ENCODE peak calls at places on chromosomes 11 and 22, in four cellular contexts. N is colonic mucosa, S is OCI-LY7, F is neural crest cell. M is an unnamed sample.

GRCh38 chr11:23688835-23689234 is 808.0 kb upstream of the LUZP2 start:
- DNase-seq in S (no peak), N (no peak), F (no peak), M (no peak)

GRCh38 chr11:43427971-43428370 is 69.3 kb downstream of the TTC17 start:
- DNase-seq in S (no peak), N (no peak), F (no peak), M (no peak)

GRCh38 chr11:109960831-109961230 is 132.4 kb upstream of the ZC3H12C start:
- DNase-seq in N (peak), F (no peak), S (no peak), M (no peak)

GRCh38 chr11:44226945-44227344 is 83.0 kb downstream of the ALX4 start:
- DNase-seq in S (no peak), N (no peak), F (no peak), M (no peak)

GRCh38 chr22:28408702-28409101 is 270.9 kb downstream of the TTC28 start:
- DNase-seq in N (no peak), F (no peak), S (no peak), M (no peak)

GRCh38 chr22:48566741-48567140 is 1260.9 kb downstream of the BRD1 start:
- DNase-seq in S (no peak), N (no peak), F (no peak), M (no peak)

GRCh38 chr11:116172156-116172555 is 600.6 kb downstream of the BUD13 start:
- DNase-seq in S (no peak), F (no peak), N (peak), M (peak)

GRCh38 chr22:32674925-32675825 is 126.3 kb upstream of the TIMP3 start:
- DNase-seq in F (no peak), N (no peak), S (no peak), M (no peak)

GRCh38 chr22:31475778-31476177 is 13.9 kb downstream of the EIF4ENIF1 start:
- DNase-seq in N (no peak), S (no peak), F (no peak), M (no peak)

GRCh38 chr22:35330258-35330861 is 30.7 kb downstream of the TOM1 start:
- DNase-seq in N (peak), S (peak), F (no peak), M (no peak)

GRCh38 chr22:43378011-43378704 is 33.7 kb upstream of the MPPED1 start:
- DNase-seq in S (no peak), F (no peak), N (peak), M (no peak)

GRCh38 chr11:104897891-104898684 is at the start of gene CASP12:
- DNase-seq in N (no peak), S (no peak), F (no peak), M (peak)

GRCh38 chr11:18012906-18013781 is at the start of gene SERGEF:
- DNase-seq in N (peak), S (peak), F (peak), M (peak)
- TF ChIP-seq CTCF in N (no peak), S (no peak), F (peak), M (no peak)

DNA sequence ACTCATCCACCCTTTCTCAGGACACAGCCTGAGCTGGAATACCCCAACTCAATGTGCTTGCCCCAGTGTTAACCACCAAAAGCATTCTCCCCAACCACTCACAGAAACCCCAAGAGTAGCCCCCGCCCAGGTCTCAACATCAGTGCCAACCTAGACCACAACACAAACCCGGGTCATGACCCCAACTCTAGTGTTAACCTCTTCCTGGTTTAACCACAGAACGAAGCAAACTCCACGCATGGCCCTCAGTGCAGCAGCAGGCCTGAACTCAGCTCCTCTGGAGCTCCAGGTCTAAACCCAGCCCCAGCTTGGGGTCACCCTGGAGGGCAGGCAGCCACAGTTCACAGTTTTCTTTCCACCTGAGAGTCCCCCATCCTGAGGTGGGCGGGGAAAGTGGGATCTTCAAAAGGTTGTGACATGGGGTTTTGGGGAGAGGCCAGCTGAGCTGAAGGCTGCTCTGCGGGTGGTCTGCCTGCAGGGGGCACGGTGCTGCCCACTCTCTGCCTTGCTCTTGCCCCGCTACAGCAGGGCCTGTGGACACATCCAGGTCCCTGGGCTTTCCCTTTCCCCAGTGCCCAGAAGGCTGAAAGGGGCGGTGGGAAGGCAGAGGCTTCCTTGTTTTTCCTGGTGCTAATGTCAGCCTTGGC is 37.9 kb downstream of the NECTIN1 start:
- DNase-seq in N (no peak), F (no peak), S (no peak), M (no peak)
- TF ChIP-seq CTCF in N (no peak), F (peak), S (peak), M (peak)

DNA sequence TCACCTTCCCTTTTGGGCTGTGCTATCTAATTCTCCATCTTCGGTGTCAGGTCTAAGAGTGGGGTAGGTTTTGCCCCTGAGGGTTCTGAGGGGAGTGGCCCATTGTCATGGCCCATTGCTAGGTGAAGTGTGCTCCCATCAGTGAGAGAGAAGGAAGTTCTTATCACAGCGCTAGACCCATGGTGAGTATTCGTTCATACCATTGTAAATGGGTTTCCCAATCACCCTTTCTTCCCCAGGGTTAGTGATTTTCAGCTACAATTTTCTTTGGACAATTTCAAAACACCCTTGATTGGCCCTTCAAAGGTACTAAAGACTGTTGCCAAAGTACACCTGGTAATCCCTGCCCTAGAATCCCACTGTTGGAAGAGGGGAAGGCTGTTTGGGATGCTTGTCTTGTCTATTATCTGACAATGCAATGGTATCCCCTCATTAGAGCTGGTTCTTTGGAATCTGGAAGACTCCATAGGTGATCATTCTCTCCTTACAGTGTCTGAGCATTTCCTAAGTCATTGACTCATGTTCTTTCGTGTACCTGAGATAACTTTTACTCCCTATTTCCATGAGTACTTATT is 20.2 kb downstream of the MPEG1 start:
- DNase-seq in F (no peak), N (no peak), S (no peak), M (no peak)
- TF ChIP-seq CTCF in F (no peak), N (no peak), S (no peak), M (no peak)

GRCh38 chr11:118401880-118402590 is 629 bp downstream of the ATP5MG start:
- DNase-seq in N (no peak), S (no peak), F (no peak), M (no peak)

GRCh38 chr11:118397448-118397847 is 4.0 kb upstream of the ATP5MG start:
- DNase-seq in S (no peak), N (no peak), F (no peak), M (no peak)

GRCh38 chr11:118396097-118396501 is 5.3 kb upstream of the ATP5MG start:
- DNase-seq in F (no peak), S (no peak), N (no peak), M (no peak)

GRCh38 chr11:118398797-118399564 is 2.4 kb upstream of the ATP5MG start:
- DNase-seq in F (no peak), S (peak), N (no peak), M (no peak)

DNA sequence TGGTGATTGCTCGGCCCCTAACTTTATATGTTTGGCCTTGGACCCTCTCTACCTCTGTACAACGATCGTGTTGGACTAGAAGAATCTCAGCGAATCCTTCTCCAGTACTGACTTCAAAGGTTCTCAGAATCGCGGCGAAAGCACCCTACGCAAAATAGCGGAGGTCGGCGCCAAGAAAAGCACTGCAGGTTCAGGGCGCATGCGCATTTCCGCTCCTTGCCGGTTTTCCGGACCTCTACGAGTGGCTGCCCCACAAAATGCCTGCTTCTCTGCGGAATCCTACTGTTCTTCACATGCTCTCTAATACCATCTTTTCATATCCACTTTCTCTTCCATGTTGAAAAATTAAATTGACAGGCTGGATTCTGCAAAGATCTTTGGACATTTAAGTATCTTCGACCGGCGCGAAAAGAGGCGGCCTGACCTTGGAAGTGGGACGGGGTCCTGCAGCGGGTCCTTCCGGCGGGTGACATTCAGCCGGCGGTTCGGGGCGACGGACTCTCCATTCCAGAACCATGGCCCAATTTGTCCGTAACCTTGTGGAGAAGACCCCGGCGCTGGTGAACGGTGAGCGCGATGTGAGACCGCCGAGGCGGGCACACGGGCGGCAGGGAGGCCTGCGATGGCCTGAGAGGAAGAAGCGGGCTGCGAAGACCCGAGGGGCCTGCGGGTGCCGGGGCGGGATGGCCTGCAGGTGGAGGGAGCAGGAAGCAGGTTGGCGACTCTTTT is at the start of gene ATP5MG:
- DNase-seq in N (peak), S (peak), F (peak), M (peak)
- TF ChIP-seq CTCF in N (no peak), S (peak), F (peak), M (no peak)

DNA sequence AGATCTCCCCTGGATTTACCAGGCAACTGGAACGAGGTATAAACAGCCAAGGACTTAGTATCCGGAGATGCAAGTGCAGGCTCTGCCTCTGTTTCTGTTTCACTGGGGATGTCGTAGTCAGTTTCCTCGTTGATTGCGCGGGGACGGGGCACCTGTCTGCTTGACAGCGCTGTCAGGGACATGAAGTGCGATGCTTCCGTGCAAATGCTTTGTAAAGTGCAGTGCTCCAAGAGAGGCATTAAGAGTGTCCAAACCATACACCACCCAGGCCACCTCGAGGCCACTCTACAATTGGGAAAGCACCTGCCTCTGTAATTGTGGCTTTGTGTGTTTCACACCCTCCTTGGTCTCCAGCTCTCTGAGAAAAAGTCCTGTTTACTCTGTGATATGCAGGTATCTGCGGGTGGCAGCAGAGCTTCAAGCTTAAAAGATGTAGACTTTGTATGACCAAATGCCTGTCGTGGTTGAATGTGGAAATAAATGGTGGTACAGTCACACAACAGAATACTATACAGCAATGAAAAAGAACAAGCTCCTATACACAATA is 18.6 kb upstream of the CD5 start:
- DNase-seq in S (no peak), N (no peak), F (no peak), M (no peak)
- TF ChIP-seq CTCF in S (no peak), N (no peak), F (no peak), M (no peak)

M was measured in endothelial cell.